ENCODE peak calls at places on chromosomes 11 and 22, in six cellular contexts. One of them, this sample, is unnamed.

GRCh38 chr11:47317078-47317828 is 35.2 kb downstream of the MYBPC3 start:
- DNase-seq in right lobe of liver: no peak
- DNase-seq in upper lobe of right lung: no peak
- DNase-seq in psoas muscle: no peak
- DNase-seq in left lung: no peak
- DNase-seq in SJSA1: no peak
- DNase-seq in this sample: no peak

GRCh38 chr11:118230088-118230487 is 5.3 kb upstream of the JAML start:
- DNase-seq in psoas muscle: no peak
- DNase-seq in right lobe of liver: no peak
- DNase-seq in upper lobe of right lung: no peak
- DNase-seq in left lung: no peak
- DNase-seq in SJSA1: no peak
- DNase-seq in this sample: no peak

GRCh38 chr11:73585834-73586575 is 11.9 kb downstream of the FAM168A start:
- DNase-seq in right lobe of liver: no peak
- DNase-seq in left lung: no peak
- DNase-seq in psoas muscle: no peak
- DNase-seq in upper lobe of right lung: no peak
- DNase-seq in SJSA1: no peak
- DNase-seq in this sample: no peak

GRCh38 chr22:16563555-16564520 is 28.8 kb downstream of the CCT8L2 start:
- DNase-seq in right lobe of liver: peak
- DNase-seq in left lung: peak
- DNase-seq in upper lobe of right lung: no peak
- DNase-seq in SJSA1: no peak
- DNase-seq in psoas muscle: peak
- DNase-seq in this sample: peak

GRCh38 chr11:57306156-57306876 is 18.4 kb downstream of the TNKS1BP1 start:
- DNase-seq in psoas muscle: no peak
- DNase-seq in left lung: peak
- DNase-seq in SJSA1: no peak
- DNase-seq in right lobe of liver: peak
- DNase-seq in upper lobe of right lung: no peak
- DNase-seq in this sample: no peak

GRCh38 chr11:117820071-117820470 is 4.5 kb downstream of the FXYD2 start:
- DNase-seq in SJSA1: no peak
- DNase-seq in left lung: peak
- DNase-seq in right lobe of liver: no peak
- DNase-seq in psoas muscle: peak
- DNase-seq in upper lobe of right lung: no peak
- DNase-seq in this sample: no peak

GRCh38 chr11:70579376-70579955 is 181.1 kb downstream of the CTTN start:
- DNase-seq in SJSA1: no peak
- DNase-seq in psoas muscle: peak
- DNase-seq in right lobe of liver: no peak
- DNase-seq in left lung: no peak
- DNase-seq in upper lobe of right lung: peak
- DNase-seq in this sample: no peak

GRCh38 chr11:92152245-92152644 is 72.4 kb upstream of the FAT3 start:
- DNase-seq in upper lobe of right lung: no peak
- DNase-seq in right lobe of liver: no peak
- DNase-seq in psoas muscle: no peak
- DNase-seq in SJSA1: no peak
- DNase-seq in left lung: no peak
- DNase-seq in this sample: no peak

GRCh38 chr11:134349109-134349801 is 17.5 kb downstream of the GLB1L2 start:
- DNase-seq in right lobe of liver: no peak
- DNase-seq in SJSA1: no peak
- DNase-seq in upper lobe of right lung: no peak
- DNase-seq in psoas muscle: no peak
- DNase-seq in left lung: no peak
- DNase-seq in this sample: no peak

GRCh38 chr11:66568124-66568916 is at the start of gene CTSF:
- DNase-seq in upper lobe of right lung: peak
- DNase-seq in left lung: peak
- DNase-seq in right lobe of liver: peak
- DNase-seq in psoas muscle: peak
- DNase-seq in SJSA1: peak
- DNase-seq in this sample: peak

GRCh38 chr22:17381237-17381913 is 12.1 kb downstream of the CECR2 start:
- DNase-seq in upper lobe of right lung: no peak
- DNase-seq in SJSA1: no peak
- DNase-seq in right lobe of liver: peak
- DNase-seq in left lung: no peak
- DNase-seq in psoas muscle: no peak
- DNase-seq in this sample: no peak

GRCh38 chr11:131674051-131674755 is 303.8 kb downstream of the NTM start:
- DNase-seq in SJSA1: peak
- DNase-seq in upper lobe of right lung: peak
- DNase-seq in psoas muscle: peak
- DNase-seq in left lung: peak
- DNase-seq in right lobe of liver: peak
- DNase-seq in this sample: peak